ENCODE peak calls at places on chromosomes 16 and 17, in ten cellular contexts. C, H, S, J, E, L, K, M, B and V are unnamed samples.

GRCh38 chr16:88638323-88639230 is at the start of gene IL17C:
- DNase-seq in C (no peak), H (no peak), S (no peak), J (no peak), E (no peak), L (no peak), K (peak), M (no peak), B (no peak), V (no peak)

GRCh38 chr16:50741225-50741807 is 570 bp upstream of the CYLD start:
- DNase-seq in C (no peak), H (no peak), S (peak), J (no peak), E (peak), L (no peak), K (no peak), M (peak), B (no peak), V (no peak)

GRCh38 chr16:55842369-55843104 is 9.6 kb upstream of the CES1 start:
- DNase-seq in C (no peak), H (peak), S (peak), J (no peak), E (peak), L (peak), K (peak), M (peak), B (peak), V (no peak)

GRCh38 chr16:50711862-50712567 is 18.6 kb downstream of the NOD2 start:
- DNase-seq in C (no peak), H (peak), S (no peak), J (no peak), E (no peak), L (no peak), K (no peak), M (no peak), B (no peak), V (no peak)

GRCh38 chr16:75506567-75506966 is 11.3 kb upstream of the CHST6 start:
- DNase-seq in C (peak), H (no peak), S (peak), J (no peak), E (peak), L (peak), K (peak), M (peak), B (no peak), V (no peak)

GRCh38 chr16:89958068-89958467 is 9.5 kb downstream of the DEF8 start:
- DNase-seq in C (no peak), H (peak), S (peak), J (no peak), E (peak), L (peak), K (peak), M (peak), B (no peak), V (no peak)

GRCh38 chr16:4597174-4597573 is 17.5 kb downstream of the UBALD1 start:
- DNase-seq in C (no peak), H (no peak), S (no peak), J (no peak), E (no peak), L (no peak), K (no peak), M (peak), B (no peak), V (no peak)

GRCh38 chr16:10121496-10121895 is 60.7 kb downstream of the GRIN2A start:
- DNase-seq in C (no peak), H (no peak), S (peak), J (no peak), E (no peak), L (peak), K (peak), M (peak), B (no peak), V (peak)

GRCh38 chr16:78503501-78504110 is 404.2 kb downstream of the WWOX start:
- DNase-seq in C (no peak), H (peak), S (peak), J (no peak), E (peak), L (peak), K (peak), M (peak), B (peak), V (no peak)

GRCh38 chr17:78124836-78125137 is 3.8 kb downstream of the TMC6 start:
- DNase-seq in C (no peak), H (no peak), S (no peak), J (no peak), E (no peak), L (no peak), K (no peak), M (no peak), B (no peak), V (no peak)
- H3K4me3 ChIP-seq in C (no peak), H (no peak), S (no peak), J (peak), E (no peak), L (no peak), K (no peak), M (no peak), B (peak), V (no peak)

DNA sequence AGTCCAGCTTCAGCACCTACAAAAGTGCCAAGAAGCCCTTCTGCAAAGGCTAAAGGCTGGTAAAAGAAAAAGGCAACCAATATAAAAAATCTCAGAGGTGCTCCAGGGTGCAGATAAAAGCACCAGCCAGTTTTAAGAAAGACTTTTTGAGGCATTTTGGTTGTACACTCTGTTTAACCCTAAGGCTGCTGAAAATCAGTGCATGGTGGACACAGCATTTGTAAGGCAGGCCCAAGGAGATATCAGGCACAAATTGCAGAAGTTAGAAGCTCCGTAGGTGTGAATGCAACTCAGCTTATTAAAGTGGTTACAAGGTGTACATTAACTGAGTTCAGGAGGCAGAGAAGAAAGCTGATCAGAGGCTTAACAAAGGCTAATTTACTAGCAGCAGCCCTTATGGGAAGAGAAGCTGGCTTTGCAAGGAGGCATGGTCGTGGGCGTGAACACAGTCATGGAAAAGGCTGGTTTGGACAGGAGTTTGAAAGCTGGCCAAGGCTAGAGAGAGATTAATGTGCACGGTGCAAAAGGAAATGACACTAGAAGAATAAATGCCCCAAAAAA is 21.1 kb downstream of the ACSM1 start:
- DNase-seq in C (no peak), H (no peak), S (no peak), J (no peak), E (no peak), L (peak), K (no peak), M (peak), B (no peak), V (no peak)
- H3K4me3 ChIP-seq in C (no peak), H (no peak), S (no peak), J (peak), E (no peak), L (peak), K (peak), M (peak), B (peak), V (no peak)

GRCh38 chr17:7354262-7354781 is 634 bp upstream of the TMEM95 start:
- DNase-seq in C (peak), H (no peak), S (peak), J (no peak), E (peak), L (no peak), K (peak), M (peak), B (no peak), V (no peak)

GRCh38 chr17:7356072-7356549 is 1.2 kb downstream of the TMEM95 start:
- DNase-seq in C (no peak), H (peak), S (peak), J (peak), E (peak), L (peak), K (peak), M (peak), B (peak), V (no peak)

GRCh38 chr17:7356779-7357178 is 1.8 kb downstream of the TMEM95 start:
- DNase-seq in C (no peak), H (no peak), S (no peak), J (no peak), E (no peak), L (no peak), K (no peak), M (no peak), B (no peak), V (no peak)

GRCh38 chr17:7352910-7353635 is 1.1 kb downstream of the KCTD11 start:
- DNase-seq in C (no peak), H (no peak), S (no peak), J (no peak), E (no peak), L (no peak), K (no peak), M (no peak), B (no peak), V (no peak)

DNA sequence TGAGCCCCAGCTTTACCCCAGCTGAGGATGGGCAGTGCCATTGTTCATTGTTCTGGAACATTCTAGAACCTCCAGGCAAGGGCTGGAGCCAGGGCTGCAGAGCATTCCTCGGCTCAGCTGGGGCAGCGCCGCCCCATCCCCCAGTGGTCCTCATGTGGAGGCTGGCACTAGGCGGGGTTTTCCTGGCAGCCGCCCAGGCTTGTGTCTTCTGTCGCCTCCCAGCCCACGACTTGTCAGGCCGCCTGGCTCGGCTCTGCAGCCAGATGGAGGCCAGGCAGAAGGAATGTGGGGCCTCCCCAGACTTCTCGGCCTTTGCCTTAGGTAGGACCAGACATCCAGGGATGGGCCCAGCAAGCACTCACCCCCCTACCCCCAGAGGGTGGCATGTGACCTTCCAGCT is at the start of gene TMEM95:
- DNase-seq in C (no peak), H (peak), S (peak), J (no peak), E (peak), L (no peak), K (no peak), M (peak), B (no peak), V (no peak)
- H3K4me3 ChIP-seq in C (peak), H (no peak), S (peak), J (no peak), E (peak), L (no peak), K (no peak), M (peak), B (no peak), V (peak)

DNA sequence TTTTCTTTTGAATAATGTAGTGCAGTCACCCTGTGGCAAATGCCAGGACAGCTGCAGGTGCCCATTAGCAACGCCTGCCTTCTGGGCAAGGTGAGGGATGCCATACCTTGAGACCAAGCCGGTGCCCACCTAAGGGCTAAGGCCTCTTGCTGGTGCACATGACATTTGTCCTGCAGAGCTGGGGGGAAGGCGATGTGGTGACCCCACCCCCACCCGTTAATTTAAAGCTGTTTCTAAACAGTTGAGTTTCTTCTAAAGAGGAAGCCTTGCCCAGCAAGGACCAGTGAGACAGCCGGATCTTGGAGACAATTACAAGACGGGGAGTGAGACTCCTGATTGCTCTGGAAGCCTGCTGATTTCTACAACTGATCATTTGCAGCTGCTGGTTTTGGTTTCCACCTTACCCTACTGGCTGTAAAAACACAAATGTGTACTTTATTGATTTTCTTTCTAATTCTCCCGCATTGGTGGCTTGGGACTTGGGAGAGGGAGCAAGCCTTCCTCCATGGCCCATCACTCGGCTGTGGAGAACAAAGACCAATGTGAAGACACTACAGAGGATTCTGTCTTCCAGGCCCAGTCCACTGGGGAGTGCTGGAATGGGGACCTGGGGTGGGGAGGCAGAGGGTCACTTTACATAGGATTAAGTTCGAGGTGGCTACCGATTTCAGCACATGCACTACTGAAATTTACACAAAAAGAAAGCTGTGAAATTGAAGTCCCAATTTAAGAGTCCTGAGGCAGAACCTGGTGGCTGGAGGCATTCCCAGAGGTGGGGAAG is 2.7 kb downstream of the CDK5R1 start:
- DNase-seq in C (no peak), H (no peak), S (no peak), J (no peak), E (no peak), L (no peak), K (no peak), M (no peak), B (no peak), V (no peak)
- H3K4me3 ChIP-seq in C (no peak), H (no peak), S (no peak), J (peak), E (no peak), L (no peak), K (no peak), M (no peak), B (peak), V (no peak)